ENCODE peak calls at places on chromosome 1, in seven cellular contexts. A is stomach, U is IMR-90, O is left lung, Y is PC-9, S is left ventricle myocardium inferior, R is psoas muscle. E is an unnamed sample. For H3K4me1, the result is how much of the 10 kb centered on the place peaks cover.

GRCh38 chr1:110890474-110891196 is 17.7 kb downstream of the CD53 start:
- DNase-seq in A (no peak), U (no peak), O (no peak), Y (no peak), S (no peak), R (no peak), E (no peak)

GRCh38 chr1:216903389-216903754 is 180.1 kb upstream of the ESRRG start:
- DNase-seq in A (no peak), U (peak), O (no peak), Y (no peak), S (no peak), R (no peak), E (no peak)

GRCh38 chr1:111192643-111193519 is 7.6 kb downstream of the DENND2D start:
- DNase-seq in A (no peak), U (peak), O (no peak), Y (no peak), S (no peak), R (no peak), E (no peak)

GRCh38 chr1:29579821-29580425 is 343.6 kb downstream of the PTPRU start:
- DNase-seq in A (no peak), U (peak), O (no peak), Y (no peak), S (no peak), R (no peak), E (no peak)

GRCh38 chr1:54167422-54168139 is 14.8 kb upstream of the CDCP2 start:
- DNase-seq in A (no peak), U (peak), O (no peak), Y (no peak), S (no peak), R (no peak), E (no peak)

GRCh38 chr1:22539510-22540118 is 23.7 kb upstream of the EPHA8 start:
- DNase-seq in A (no peak), U (no peak), O (no peak), Y (no peak), S (no peak), R (no peak), E (no peak)

GRCh38 chr1:206899717-206900116 is 2.5 kb downstream of the IL24 start:
- DNase-seq in A (no peak), U (no peak), O (no peak), Y (no peak), S (no peak), R (no peak), E (no peak)

GRCh38 chr1:910311-910880 is 13.3 kb upstream of the SAMD11 start:
- DNase-seq in A (peak), U (no peak), O (peak), Y (no peak), S (peak), R (peak), E (no peak)

GRCh38 chr1:112788561-112788960 is 73.4 kb upstream of the PPM1J start:
- DNase-seq in A (no peak), U (peak), O (no peak), Y (no peak), S (no peak), R (no peak), E (no peak)

GRCh38 chr1:113388017-113388620 is 2.2 kb upstream of the MAGI3 start:
- DNase-seq in A (no peak), U (peak), O (no peak), Y (no peak), S (no peak), R (no peak), E (no peak)

GRCh38 chr1:183914891-183915290 is 110.0 kb downstream of the RGL1 start:
- DNase-seq in A (no peak), U (no peak), O (no peak), Y (no peak), S (no peak), R (no peak), E (no peak)

GRCh38 chr1:225881081-225882007 is 836 bp downstream of the TMEM63A start:
- DNase-seq in A (peak), U (peak), O (peak), Y (peak), S (peak), R (peak), E (peak)

GRCh38 chr1:107648071-107648470 is 316.9 kb downstream of the VAV3 start:
- DNase-seq in A (no peak), U (peak), O (no peak), Y (no peak), S (no peak), R (no peak), E (no peak)

GRCh38 chr1:223301346-223301745 is 62.6 kb downstream of the SUSD4 start:
- DNase-seq in A (no peak), U (no peak), O (no peak), Y (no peak), S (no peak), R (no peak), E (no peak)

GRCh38 chr1:182631058-182631677 is 27.0 kb upstream of the RGS16 start:
- DNase-seq in A (no peak), U (no peak), O (no peak), Y (no peak), S (no peak), R (no peak), E (no peak)

GRCh38 chr1:220924331-220924730 is 45.1 kb downstream of the HLX start:
- DNase-seq in A (no peak), U (no peak), O (no peak), Y (no peak), S (no peak), R (no peak), E (no peak)

GRCh38 chr1:89876463-89876862 is 55.6 kb downstream of the LRRC8D start:
- DNase-seq in A (no peak), U (no peak), O (no peak), Y (no peak), S (no peak), R (no peak), E (no peak)

GRCh38 chr1:7853341-7854026 is 619 bp upstream of the UTS2 start:
- DNase-seq in A (no peak), U (no peak), O (no peak), Y (no peak), S (no peak), R (no peak), E (no peak)

GRCh38 chr1:108316545-108316944 is 72.7 kb upstream of the NBPF4 start:
- DNase-seq in A (no peak), U (peak), O (no peak), Y (no peak), S (no peak), R (no peak), E (no peak)

GRCh38 chr1:145884675-145885074 is 991 bp downstream of the ANKRD35 start:
- DNase-seq in A (no peak), U (peak), O (no peak), Y (no peak), S (no peak), R (no peak), E (no peak)

GRCh38 chr1:235873571-235873970 is 6.9 kb upstream of the LYST start:
- DNase-seq in A (no peak), U (no peak), O (no peak), Y (no peak), S (no peak), R (no peak), E (no peak)

GRCh38 chr1:84103197-84103992 is 40.7 kb upstream of the PRKACB start:
- DNase-seq in A (no peak), U (peak), O (no peak), Y (peak), S (peak), R (peak), E (peak)

GRCh38 chr1:29156543-29157268 is 25.0 kb downstream of the SRSF4 start:
- DNase-seq in A (peak), U (peak), O (no peak), Y (no peak), S (no peak), R (no peak), E (peak)

GRCh38 chr1:11143907-11144306 is 44.2 kb upstream of the EXOSC10 start:
- DNase-seq in A (no peak), U (no peak), O (no peak), Y (no peak), S (no peak), R (no peak), E (no peak)

GRCh38 chr1:44531785-44532566 is 126.9 kb downstream of the RNF220 start:
- DNase-seq in A (no peak), U (peak), O (no peak), Y (peak), S (no peak), R (no peak), E (no peak)

GRCh38 chr1:171645553-171646336 is 6.7 kb downstream of the MYOC start:
- DNase-seq in A (no peak), U (no peak), O (no peak), Y (no peak), S (peak), R (peak), E (peak)

GRCh38 chr1:241156231-241156965 is 200.6 kb downstream of the RGS7 start:
- DNase-seq in A (peak), U (peak), O (no peak), Y (no peak), S (no peak), R (no peak), E (no peak)

GRCh38 chr1:48870596-48870995 is 93.9 kb upstream of the BEND5 start:
- DNase-seq in A (no peak), U (no peak), O (no peak), Y (no peak), S (no peak), R (no peak), E (peak)

GRCh38 chr1:160708821-160709220 is 2.8 kb downstream of the CD48 start:
- DNase-seq in A (no peak), U (no peak), O (no peak), Y (no peak), S (no peak), R (no peak), E (no peak)

GRCh38 chr1:230936475-230936874 is 42.2 kb downstream of the TTC13 start:
- DNase-seq in A (no peak), U (no peak), O (no peak), Y (no peak), S (no peak), R (no peak), E (no peak)

GRCh38 chr1:202281316-202282016 is 60.3 kb downstream of the UBE2T start:
- DNase-seq in A (no peak), U (peak), O (no peak), Y (no peak), S (no peak), R (no peak), E (no peak)

GRCh38 chr1:41641483-41641829 is 157.0 kb upstream of the EDN2 start:
- DNase-seq in A (no peak), U (no peak), O (no peak), Y (no peak), S (no peak), R (no peak), E (no peak)
- H3K27ac ChIP-seq in A (no peak), U (no peak), O (no peak), Y (no peak), S (no peak), R (no peak), E (no peak)

GRCh38 chr1:39139723-39140360 is 64.7 kb upstream of the MACF1 start:
- DNase-seq in A (no peak), U (no peak), O (no peak), Y (no peak), S (no peak), R (no peak), E (no peak)

GRCh38 chr1:39144943-39145650 is 59.4 kb upstream of the MACF1 start:
- DNase-seq in A (no peak), U (peak), O (no peak), Y (no peak), S (no peak), R (no peak), E (no peak)

GRCh38 chr1:39145651-39145970 is 58.9 kb upstream of the MACF1 start:
- DNase-seq in A (no peak), U (no peak), O (no peak), Y (no peak), S (no peak), R (no peak), E (no peak)

GRCh38 chr1:39141925-39142324 is 62.6 kb upstream of the MACF1 start:
- DNase-seq in A (no peak), U (peak), O (no peak), Y (no peak), S (no peak), R (no peak), E (no peak)

DNA sequence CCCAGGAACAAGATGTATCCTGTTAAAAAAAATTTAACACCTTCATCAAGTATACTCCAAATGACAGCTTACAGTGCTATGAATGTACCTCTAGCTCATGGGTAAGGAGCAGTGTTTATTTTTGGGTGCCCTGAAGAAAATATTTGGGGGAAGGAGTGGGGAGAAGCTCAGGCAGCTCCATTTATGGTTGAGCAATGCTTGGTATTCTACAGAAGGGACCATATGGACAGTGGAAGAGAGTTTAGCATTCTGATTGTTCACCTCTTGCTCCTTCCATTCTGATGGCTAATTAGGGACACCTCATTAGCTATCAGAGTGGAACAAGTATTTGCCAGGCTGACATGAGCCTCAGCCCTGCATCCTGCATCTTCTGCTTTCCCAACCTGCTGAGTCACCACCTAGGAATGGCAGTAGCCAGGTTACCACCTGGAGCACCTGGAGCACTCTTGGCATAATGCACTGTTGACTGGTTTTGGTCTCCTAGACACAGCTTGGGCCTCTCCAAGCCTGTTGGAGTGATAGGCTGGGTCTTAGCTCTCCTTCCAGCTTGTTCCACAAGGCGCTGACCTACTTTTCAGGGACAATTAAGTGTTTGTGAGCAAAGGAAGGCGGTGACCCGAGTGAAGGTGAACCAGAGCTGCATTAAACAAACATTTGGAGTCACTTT is 62.0 kb upstream of the MACF1 start:
- DNase-seq in A (peak), U (no peak), O (peak), Y (peak), S (no peak), R (no peak), E (peak)
- H3K4me1 ChIP-seq in A (under half), U (under half), O (under half), Y (under half), S (under half), R (under half), E (under half)

DNA sequence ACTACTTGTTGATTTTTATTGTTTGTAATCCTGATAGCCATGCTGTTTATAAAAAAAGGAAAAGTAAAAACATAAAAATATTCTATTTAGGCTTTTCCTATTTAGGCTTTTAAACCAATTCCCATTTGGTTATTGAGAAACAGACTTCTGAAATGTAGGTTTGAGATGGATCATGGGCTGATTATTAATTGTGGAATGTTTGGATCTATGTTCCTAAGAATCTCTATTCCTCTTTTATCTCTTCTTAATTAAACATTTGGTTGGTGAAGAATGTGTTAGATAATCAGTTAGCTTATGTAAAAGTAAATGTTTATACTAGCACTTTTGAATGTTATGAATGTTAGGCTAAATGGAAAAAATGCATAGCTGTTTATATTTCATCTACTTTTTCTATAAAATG is 97.4 kb downstream of the ATF6 start:
- DNase-seq in A (no peak), U (peak), O (no peak), Y (no peak), S (no peak), R (no peak), E (no peak)
- H3K27ac ChIP-seq in A (no peak), U (peak), O (peak), Y (no peak), S (no peak), R (no peak), E (no peak)

GRCh38 chr1:39082140-39082799 is 56.1 kb downstream of the NDUFS5 start:
- DNase-seq in A (no peak), U (no peak), O (no peak), Y (no peak), S (no peak), R (no peak), E (peak)
- H3K4me1 ChIP-seq in A (under half), U (under half), O (under half), Y (under half), S (under half), R (under half), E (under half)

GRCh38 chr1:158333405-158334145 is 2.2 kb upstream of the CD1B start:
- DNase-seq in A (no peak), U (no peak), O (no peak), Y (no peak), S (no peak), R (no peak), E (no peak)
- H3K27ac ChIP-seq in A (no peak), U (no peak), O (no peak), Y (no peak), S (no peak), R (no peak), E (no peak)

GRCh38 chr1:24417681-24418080 is 2.1 kb downstream of the NIPAL3 start:
- DNase-seq in A (no peak), U (peak), O (no peak), Y (no peak), S (no peak), R (no peak), E (no peak)

GRCh38 chr1:24415334-24415909 is at the start of gene NIPAL3:
- DNase-seq in A (peak), U (peak), O (peak), Y (peak), S (peak), R (peak), E (peak)

GRCh38 chr1:24416666-24417391 is 1.2 kb downstream of the NIPAL3 start:
- DNase-seq in A (no peak), U (peak), O (peak), Y (peak), S (no peak), R (no peak), E (no peak)

GRCh38 chr1:24414884-24415333 is 693 bp upstream of the NIPAL3 start:
- DNase-seq in A (no peak), U (no peak), O (no peak), Y (no peak), S (no peak), R (no peak), E (no peak)

GRCh38 chr1:24415910-24416665 is 486 bp downstream of the NIPAL3 start:
- DNase-seq in A (no peak), U (peak), O (peak), Y (no peak), S (no peak), R (no peak), E (no peak)
- H3K4me1 ChIP-seq in A (half or more), U (under half), O (under half), Y (under half), S (half or more), R (under half), E (under half)